ENCODE peak calls at places on chromosomes 5 and 9, in five cellular contexts. B is mesendoderm, C is left lung, S is K562, D is left ventricle myocardium inferior. N is an unnamed sample. For H3K4me1, the result is how much of the 10 kb centered on the place peaks cover.

GRCh38 chr9:13555989-13556500 is 276.6 kb upstream of the MPDZ start:
- DNase-seq in B (no peak), C (no peak), S (no peak), D (no peak), N (no peak)

GRCh38 chr5:66829826-66830225 is 233.6 kb downstream of the MAST4 start:
- DNase-seq in B (peak), C (no peak), S (no peak), D (no peak), N (peak)

GRCh38 chr9:73680831-73681230 is 529.2 kb downstream of the ANXA1 start:
- DNase-seq in B (peak), C (no peak), S (no peak), D (no peak), N (no peak)

GRCh38 chr9:129336601-129337286 is 158.7 kb upstream of the IER5L start:
- DNase-seq in B (peak), C (peak), S (peak), D (no peak), N (peak)

GRCh38 chr9:121498487-121499176 is 1.0 kb downstream of the GGTA1 start:
- DNase-seq in B (peak), C (peak), S (no peak), D (no peak), N (peak)

GRCh38 chr9:93266521-93267001 is 82.6 kb downstream of the WNK2 start:
- DNase-seq in B (no peak), C (no peak), S (no peak), D (no peak), N (no peak)

GRCh38 chr5:68744196-68744595 is 349.6 kb upstream of the SLC30A5 start:
- DNase-seq in B (no peak), C (no peak), S (no peak), D (no peak), N (no peak)

GRCh38 chr5:89397096-89397495 is 514.1 kb upstream of the MEF2C start:
- DNase-seq in B (no peak), C (no peak), S (no peak), D (no peak), N (peak)

GRCh38 chr5:102090770-102091169 is 205.3 kb downstream of the SLCO4C1 start:
- DNase-seq in B (peak), C (no peak), S (peak), D (no peak), N (no peak)

GRCh38 chr5:119750887-119751733 is 121.8 kb downstream of the FAM170A start:
- DNase-seq in B (no peak), C (peak), S (no peak), D (no peak), N (no peak)

GRCh38 chr9:12973702-12974101 is 198.9 kb downstream of the LURAP1L start:
- DNase-seq in B (no peak), C (no peak), S (no peak), D (no peak), N (no peak)

GRCh38 chr5:113507601-113508000 is 5.9 kb upstream of the YTHDC2 start:
- DNase-seq in B (no peak), C (no peak), S (no peak), D (no peak), N (no peak)

GRCh38 chr9:105385372-105385985 is 62.4 kb upstream of the FSD1L start:
- DNase-seq in B (no peak), C (no peak), S (peak), D (peak), N (no peak)

GRCh38 chr5:123367739-123368138 is 55.5 kb downstream of the CEP120 start:
- DNase-seq in B (peak), C (no peak), S (no peak), D (no peak), N (peak)

GRCh38 chr9:124676159-124676551 is 95.0 kb downstream of the NR6A1 start:
- DNase-seq in B (no peak), C (no peak), S (no peak), D (no peak), N (peak)

GRCh38 chr5:127960126-127960744 is 123.3 kb upstream of the SLC12A2 start:
- DNase-seq in B (no peak), C (no peak), S (no peak), D (no peak), N (no peak)

GRCh38 chr5:149667084-149667826 is 62.9 kb upstream of the PPARGC1B start:
- DNase-seq in B (peak), C (no peak), S (peak), D (no peak), N (peak)

GRCh38 chr9:113563856-113564514 is 100.5 kb downstream of the RGS3 start:
- DNase-seq in B (no peak), C (no peak), S (no peak), D (no peak), N (no peak)
- H3K4me3 ChIP-seq in B (no peak), C (no peak), S (no peak), D (peak), N (peak)

DNA sequence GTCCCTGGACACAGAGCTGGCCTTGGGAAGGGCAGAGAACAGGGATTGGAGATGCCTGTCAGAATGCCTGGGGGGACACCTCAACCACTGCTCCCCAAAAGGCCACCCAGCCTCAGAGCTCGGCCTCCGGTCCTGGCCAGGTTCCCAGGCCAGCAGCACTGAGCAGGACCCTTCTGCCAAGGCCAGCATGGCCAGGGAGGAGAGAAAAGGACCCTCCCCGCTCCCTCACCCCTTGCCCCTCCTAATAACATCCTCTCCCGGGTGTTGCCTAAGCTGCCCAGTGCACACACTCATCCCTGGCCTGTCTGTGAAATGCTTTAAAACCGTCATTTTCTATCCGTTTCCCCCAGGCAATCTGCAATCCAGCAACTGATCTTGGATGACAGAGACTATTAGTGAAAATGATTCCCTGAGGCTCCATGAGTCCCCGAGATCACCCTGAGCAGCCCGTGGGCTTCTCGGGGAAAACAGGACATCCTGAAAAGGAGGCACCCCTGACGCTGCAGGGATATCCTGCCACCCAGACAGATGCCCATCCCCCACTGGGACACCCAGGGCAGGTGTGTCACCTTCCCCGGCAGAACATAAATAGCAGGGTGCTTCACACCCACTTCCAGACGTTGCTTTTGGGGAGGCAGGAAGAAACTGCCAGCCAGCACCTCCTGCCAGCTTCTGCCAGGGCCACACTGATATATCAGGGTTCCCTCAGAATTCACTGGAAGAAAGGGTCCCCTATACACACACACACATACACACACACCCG is 75.3 kb downstream of the ADAMTS2 start:
- DNase-seq in B (no peak), C (peak), S (no peak), D (no peak), N (peak)
- H3K4me1 ChIP-seq in B (under half), C (under half), S (under half), D (under half), N (half or more)

GRCh38 chr9:126617003-126617739 is 3.4 kb downstream of the LMX1B start:
- DNase-seq in B (no peak), C (no peak), S (no peak), D (no peak), N (no peak)

GRCh38 chr9:126619336-126619919 is 5.7 kb downstream of the LMX1B start:
- DNase-seq in B (no peak), C (peak), S (no peak), D (no peak), N (no peak)

GRCh38 chr9:126617740-126618133 is 4.0 kb downstream of the LMX1B start:
- DNase-seq in B (no peak), C (peak), S (peak), D (no peak), N (no peak)

GRCh38 chr9:126618590-126619335 is 5.0 kb downstream of the LMX1B start:
- DNase-seq in B (peak), C (peak), S (no peak), D (no peak), N (no peak)

DNA sequence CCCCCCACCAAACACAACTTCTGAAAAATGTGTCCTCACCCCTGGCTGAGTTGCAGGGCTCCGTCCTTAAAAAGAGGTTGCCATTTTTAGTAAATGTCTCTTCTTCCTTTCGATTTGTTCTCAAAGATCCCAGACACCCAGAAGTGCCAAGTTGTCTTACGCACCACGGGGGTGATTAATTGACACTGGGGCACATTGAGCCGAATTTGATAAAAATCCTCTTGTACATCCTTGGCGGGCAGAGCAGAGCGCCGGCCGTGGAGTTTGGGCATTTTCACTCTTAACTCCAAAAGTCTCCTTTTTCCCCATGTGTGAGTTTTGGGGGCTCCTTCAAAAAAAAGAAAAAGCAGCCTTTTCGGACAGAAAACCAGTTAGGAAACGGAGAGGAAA is 4.5 kb downstream of the LMX1B start:
- DNase-seq in B (no peak), C (no peak), S (no peak), D (no peak), N (no peak)
- H3K4me3 ChIP-seq in B (no peak), C (no peak), S (no peak), D (peak), N (no peak)

DNA sequence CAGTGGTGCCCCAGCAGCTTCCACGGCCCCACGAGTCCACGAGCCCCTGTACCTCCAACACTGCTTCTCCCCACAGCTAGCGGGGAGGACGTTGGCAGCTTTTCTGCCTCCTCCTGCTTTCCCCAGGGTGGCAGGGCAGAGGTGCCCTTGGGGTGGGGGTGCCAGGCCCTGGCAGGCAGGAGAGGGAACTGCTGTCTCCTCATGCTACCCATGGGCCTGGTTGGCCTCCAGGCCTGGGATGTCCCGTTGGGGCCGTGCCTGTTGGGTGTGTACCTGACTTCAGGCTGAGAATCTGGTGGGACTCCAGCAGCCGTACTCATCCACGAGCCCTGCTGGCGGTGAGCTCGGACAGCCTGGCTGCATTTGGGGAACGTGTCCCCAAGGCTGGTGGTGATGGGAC is 27.3 kb downstream of the RXRA start:
- DNase-seq in B (no peak), C (no peak), S (no peak), D (peak), N (no peak)
- H3K4me1 ChIP-seq in B (under half), C (half or more), S (under half), D (half or more), N (under half)

DNA sequence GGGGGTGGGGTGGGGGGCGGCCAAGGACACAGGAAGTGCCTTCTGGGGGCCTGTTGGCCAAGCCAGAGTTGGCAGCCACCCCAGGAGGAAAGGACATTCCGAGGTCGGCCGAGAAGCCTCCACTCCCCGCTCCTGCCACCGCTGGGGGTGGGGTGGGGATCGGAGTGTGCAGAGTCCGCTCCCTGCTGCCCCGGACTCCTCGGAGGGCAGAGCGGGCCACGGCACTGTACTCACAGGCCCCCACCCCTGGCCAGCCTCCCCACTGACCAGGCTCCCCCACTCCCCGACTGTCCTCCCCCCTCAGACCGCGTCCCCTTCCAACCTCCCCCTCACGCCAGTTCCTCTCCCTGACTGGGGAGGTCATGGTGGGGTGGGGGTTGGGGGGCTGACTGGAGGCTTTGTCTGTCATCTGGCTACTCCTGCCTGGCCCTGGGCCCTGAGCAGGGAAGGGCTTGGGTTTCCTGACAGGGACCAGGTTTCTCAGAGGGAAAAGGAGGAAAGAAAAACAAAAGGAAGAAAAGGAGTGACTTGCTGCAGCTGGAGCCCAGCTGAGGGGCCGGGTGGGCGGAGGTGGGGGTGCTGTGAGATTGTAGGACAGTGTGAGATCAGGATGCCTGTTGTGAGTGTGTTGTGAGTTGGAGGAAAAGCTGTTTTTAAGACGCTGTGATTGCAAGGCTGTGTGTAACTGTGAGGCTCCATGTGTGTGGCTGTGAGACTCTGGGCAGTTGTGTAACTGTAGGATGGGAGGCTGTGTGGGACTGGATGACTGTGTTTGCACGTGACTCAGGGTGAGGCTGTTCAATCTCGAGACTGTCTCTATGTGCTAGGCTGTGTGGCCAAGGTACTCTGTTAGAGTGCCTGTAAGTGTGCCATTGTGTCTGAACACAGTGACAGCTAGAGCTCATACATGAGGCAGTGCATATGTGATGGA is 29.6 kb downstream of the CNTFR start:
- DNase-seq in B (no peak), C (no peak), S (no peak), D (peak), N (peak)
- H3K4me3 ChIP-seq in B (no peak), C (no peak), S (no peak), D (peak), N (no peak)

GRCh38 chr9:109905472-109905871 is 125.5 kb downstream of the PALM2AKAP2 start:
- DNase-seq in B (no peak), C (no peak), S (no peak), D (no peak), N (no peak)

GRCh38 chr9:109907810-109908458 is 127.9 kb downstream of the PALM2AKAP2 start:
- DNase-seq in B (no peak), C (no peak), S (no peak), D (no peak), N (no peak)

GRCh38 chr9:109908459-109909390 is 128.7 kb downstream of the PALM2AKAP2 start:
- DNase-seq in B (no peak), C (no peak), S (no peak), D (no peak), N (peak)

GRCh38 chr9:109907400-109907799 is 127.4 kb downstream of the PALM2AKAP2 start:
- DNase-seq in B (no peak), C (no peak), S (no peak), D (peak), N (no peak)

DNA sequence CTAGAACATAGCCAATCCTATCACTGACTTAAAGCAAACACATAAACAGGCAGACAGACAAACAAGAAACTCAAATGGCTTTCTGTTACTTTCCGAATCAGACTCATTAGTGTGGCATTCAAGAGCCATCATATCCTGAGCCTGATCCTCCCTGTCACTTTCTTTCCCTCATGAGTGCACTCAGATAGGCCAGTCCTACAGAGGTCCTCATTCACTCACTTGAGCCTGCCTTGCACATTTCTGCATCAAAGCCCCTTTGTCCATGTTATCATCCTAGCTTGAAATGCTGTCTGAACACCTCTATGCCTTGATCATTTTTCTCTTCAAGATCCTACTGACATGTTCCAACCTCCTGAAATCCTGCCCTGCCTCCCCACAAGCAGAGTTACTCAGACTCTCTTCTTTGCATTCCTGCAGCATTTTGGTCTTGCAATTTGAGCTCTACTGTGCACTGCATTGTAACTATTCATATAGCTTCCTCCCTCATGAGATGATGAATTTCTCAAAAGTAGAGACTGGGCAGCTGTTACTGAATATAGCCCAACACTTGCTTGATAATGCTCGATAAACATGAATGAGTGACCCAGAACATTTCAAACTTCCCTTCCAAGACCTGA is 126.9 kb downstream of the PALM2AKAP2 start:
- DNase-seq in B (no peak), C (no peak), S (no peak), D (no peak), N (peak)
- H3K4me1 ChIP-seq in B (under half), C (under half), S (under half), D (half or more), N (half or more)

GRCh38 chr5:179266291-179267070 is 78.8 kb downstream of the ADAMTS2 start:
- DNase-seq in B (no peak), C (peak), S (no peak), D (peak), N (no peak)

GRCh38 chr5:179268966-179269693 is 76.1 kb downstream of the ADAMTS2 start:
- DNase-seq in B (no peak), C (no peak), S (no peak), D (no peak), N (no peak)

GRCh38 chr5:179267071-179267670 is 78.1 kb downstream of the ADAMTS2 start:
- DNase-seq in B (peak), C (peak), S (no peak), D (peak), N (no peak)

GRCh38 chr5:179268399-179268952 is 76.8 kb downstream of the ADAMTS2 start:
- DNase-seq in B (no peak), C (peak), S (no peak), D (peak), N (no peak)

DNA sequence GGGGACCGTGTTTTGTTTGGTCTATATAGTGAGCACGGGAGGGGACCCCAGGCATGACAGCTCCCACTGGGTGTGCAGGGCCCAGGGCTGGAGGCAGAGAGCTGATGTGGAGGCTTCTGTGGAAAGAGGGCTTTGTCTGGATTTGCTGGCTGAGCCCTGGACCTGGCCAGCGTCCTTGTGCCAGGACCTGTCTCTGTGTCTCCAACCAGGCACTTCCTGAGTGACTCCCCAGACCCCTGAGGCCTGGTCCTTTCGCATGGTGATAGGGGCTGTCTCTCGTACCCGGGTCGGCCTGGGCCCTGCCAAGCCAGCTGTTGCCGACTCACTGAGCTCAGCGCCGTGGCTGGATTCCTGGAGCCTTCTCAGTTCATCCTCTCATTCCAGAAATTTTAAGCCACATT is 77.6 kb downstream of the ADAMTS2 start:
- DNase-seq in B (no peak), C (peak), S (no peak), D (peak), N (no peak)
- H3K4me3 ChIP-seq in B (no peak), C (no peak), S (no peak), D (no peak), N (no peak)

GRCh38 chr5:14197056-14197455 is 53.9 kb downstream of the TRIO start:
- DNase-seq in B (peak), C (no peak), S (no peak), D (no peak), N (no peak)

GRCh38 chr5:14193496-14193895 is 50.4 kb downstream of the TRIO start:
- DNase-seq in B (no peak), C (no peak), S (no peak), D (no peak), N (no peak)

GRCh38 chr5:14199902-14200301 is 56.8 kb downstream of the TRIO start:
- DNase-seq in B (no peak), C (no peak), S (no peak), D (peak), N (no peak)

GRCh38 chr5:14191325-14191724 is 48.2 kb downstream of the TRIO start:
- DNase-seq in B (no peak), C (no peak), S (no peak), D (no peak), N (no peak)

DNA sequence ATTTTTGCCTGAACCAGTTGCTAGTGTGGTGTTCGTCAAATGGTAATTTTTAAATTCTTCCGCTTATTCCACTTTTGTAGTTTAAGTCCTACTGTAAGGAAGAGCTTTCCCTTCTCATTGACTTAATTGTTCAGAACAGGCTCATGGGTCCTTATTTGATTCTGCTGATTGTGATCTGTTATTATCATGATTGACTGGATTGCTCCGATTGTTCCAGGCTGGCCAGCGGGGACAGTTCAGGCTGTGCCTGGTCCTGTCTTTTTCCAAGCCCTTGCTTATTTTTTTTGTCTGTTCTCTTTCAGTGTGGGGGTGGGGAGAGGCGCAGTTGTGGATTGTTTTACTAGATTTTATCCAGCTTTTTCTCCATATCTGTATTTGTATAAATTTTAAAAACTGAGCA is 52.4 kb downstream of the TRIO start:
- DNase-seq in B (no peak), C (no peak), S (no peak), D (no peak), N (no peak)
- H3K4me1 ChIP-seq in B (under half), C (under half), S (under half), D (half or more), N (half or more)

GRCh38 chr5:141050622-141051525 is at the start of gene PCDHB1:
- DNase-seq in B (peak), C (no peak), S (no peak), D (no peak), N (peak)

GRCh38 chr5:141051526-141051876 is 327 bp downstream of the PCDHB1 start:
- DNase-seq in B (peak), C (peak), S (no peak), D (no peak), N (no peak)
- H3K4me3 ChIP-seq in B (peak), C (peak), S (no peak), D (peak), N (peak)

N was measured in adipocyte.